ENCODE peak calls at places on chromosome 22, in four cellular contexts. One of them, this sample, is unnamed.

GRCh38 chr22:50731811-50732624 is 6.0 kb upstream of the ACR start:
- DNase-seq in K562: peak; percentile 70
- DNase-seq in HCT116: peak; percentile 15
- DNase-seq in SK-N-SH: peak; percentile 86
- DNase-seq in this sample: peak; percentile 28

GRCh38 chr22:41868556-41868955 is 35.7 kb downstream of the SREBF2 start:
- DNase-seq in K562: no peak
- DNase-seq in HCT116: no peak
- DNase-seq in SK-N-SH: no peak
- DNase-seq in this sample: no peak

GRCh38 chr22:41417622-41418390 is 28.8 kb downstream of the TOB2 start:
- DNase-seq in K562: no peak
- DNase-seq in HCT116: no peak
- DNase-seq in SK-N-SH: no peak
- DNase-seq in this sample: no peak

GRCh38 chr22:49948958-49949913 is 11.3 kb upstream of the PIM3 start:
- DNase-seq in K562: no peak
- DNase-seq in HCT116: no peak
- DNase-seq in SK-N-SH: no peak
- DNase-seq in this sample: peak; percentile 84

GRCh38 chr22:18058770-18059169 is 19.0 kb upstream of the PEX26 start:
- DNase-seq in K562: no peak
- DNase-seq in HCT116: no peak
- DNase-seq in SK-N-SH: no peak
- DNase-seq in this sample: no peak

GRCh38 chr22:49202226-49202625 is 625.4 kb downstream of the BRD1 start:
- DNase-seq in K562: no peak
- DNase-seq in HCT116: no peak
- DNase-seq in SK-N-SH: no peak
- DNase-seq in this sample: no peak

GRCh38 chr22:36838119-36839030 is 21.5 kb upstream of the PVALB start:
- DNase-seq in K562: no peak
- DNase-seq in HCT116: no peak
- DNase-seq in SK-N-SH: no peak
- DNase-seq in this sample: no peak

GRCh38 chr22:46064966-46065666 is 85.2 kb upstream of the PPARA start:
- DNase-seq in K562: no peak
- DNase-seq in HCT116: no peak
- DNase-seq in SK-N-SH: no peak
- DNase-seq in this sample: no peak

GRCh38 chr22:46879083-46879482 is 116.6 kb downstream of the TBC1D22A start:
- DNase-seq in K562: no peak
- DNase-seq in HCT116: no peak
- DNase-seq in SK-N-SH: no peak
- DNase-seq in this sample: no peak

GRCh38 chr22:40469181-40469580 is 98.8 kb downstream of the SGSM3 start:
- DNase-seq in K562: peak; percentile 77
- DNase-seq in HCT116: no peak
- DNase-seq in SK-N-SH: no peak
- DNase-seq in this sample: no peak

GRCh38 chr22:32020117-32020516 is 22.9 kb upstream of the SLC5A1 start:
- DNase-seq in K562: no peak
- DNase-seq in HCT116: peak; percentile 51
- DNase-seq in SK-N-SH: no peak
- DNase-seq in this sample: peak; percentile 5

GRCh38 chr22:18905540-18906409 is at the start of gene DGCR6:
- DNase-seq in K562: no peak
- DNase-seq in HCT116: no peak
- DNase-seq in SK-N-SH: no peak
- DNase-seq in this sample: no peak

GRCh38 chr22:36493690-36494110 is 12.3 kb upstream of the TXN2 start:
- DNase-seq in K562: no peak
- DNase-seq in HCT116: no peak
- DNase-seq in SK-N-SH: no peak
- DNase-seq in this sample: no peak

GRCh38 chr22:36461665-36462474 is 19.6 kb downstream of the TXN2 start:
- DNase-seq in K562: no peak
- DNase-seq in HCT116: no peak
- DNase-seq in SK-N-SH: no peak
- DNase-seq in this sample: peak; percentile 63

GRCh38 chr22:45529966-45530575 is 27.4 kb downstream of the FBLN1 start:
- DNase-seq in K562: no peak
- DNase-seq in HCT116: no peak
- DNase-seq in SK-N-SH: peak; percentile 74
- DNase-seq in this sample: no peak

GRCh38 chr22:31344369-31345330 is 1.5 kb downstream of the PATZ1 start:
- DNase-seq in K562: no peak
- DNase-seq in HCT116: no peak
- DNase-seq in SK-N-SH: peak; percentile 39
- DNase-seq in this sample: no peak

GRCh38 chr22:46866591-46866990 is 104.1 kb downstream of the TBC1D22A start:
- DNase-seq in K562: no peak
- DNase-seq in HCT116: no peak
- DNase-seq in SK-N-SH: no peak
- DNase-seq in this sample: no peak

GRCh38 chr22:36374603-36375024 is 13.2 kb downstream of the MYH9 start:
- DNase-seq in K562: no peak
- DNase-seq in HCT116: peak; percentile 80
- DNase-seq in SK-N-SH: no peak
- DNase-seq in this sample: no peak

GRCh38 chr22:31253949-31254348 is 38.3 kb downstream of the PIK3IP1 start:
- DNase-seq in K562: no peak
- DNase-seq in HCT116: no peak
- DNase-seq in SK-N-SH: no peak
- DNase-seq in this sample: peak; percentile 16

GRCh38 chr22:26239561-26239960 is 70.3 kb downstream of the SEZ6L start:
- DNase-seq in K562: peak; percentile 16
- DNase-seq in HCT116: no peak
- DNase-seq in SK-N-SH: no peak
- DNase-seq in this sample: no peak

GRCh38 chr22:26617251-26618199 is at the start of gene CRYBB1:
- DNase-seq in K562: peak; percentile 66
- DNase-seq in HCT116: no peak
- DNase-seq in SK-N-SH: peak; percentile 79
- DNase-seq in this sample: no peak

GRCh38 chr22:31139066-31139465 is 1.2 kb downstream of the PLA2G3 start:
- DNase-seq in K562: no peak
- DNase-seq in HCT116: no peak
- DNase-seq in SK-N-SH: peak; percentile 10
- DNase-seq in this sample: no peak

GRCh38 chr22:40512426-40513136 is 123.9 kb downstream of the MRTFA start:
- DNase-seq in K562: no peak
- DNase-seq in HCT116: no peak
- DNase-seq in SK-N-SH: no peak
- DNase-seq in this sample: peak; percentile 55

GRCh38 chr22:49976439-49977175 is 16.0 kb downstream of the PIM3 start:
- DNase-seq in K562: peak; percentile 46
- DNase-seq in HCT116: no peak
- DNase-seq in SK-N-SH: peak; percentile 28
- DNase-seq in this sample: no peak

GRCh38 chr22:32584650-32585049 is 110.0 kb downstream of the FBXO7 start:
- DNase-seq in K562: no peak
- DNase-seq in HCT116: no peak
- DNase-seq in SK-N-SH: no peak
- DNase-seq in this sample: no peak

DNA sequence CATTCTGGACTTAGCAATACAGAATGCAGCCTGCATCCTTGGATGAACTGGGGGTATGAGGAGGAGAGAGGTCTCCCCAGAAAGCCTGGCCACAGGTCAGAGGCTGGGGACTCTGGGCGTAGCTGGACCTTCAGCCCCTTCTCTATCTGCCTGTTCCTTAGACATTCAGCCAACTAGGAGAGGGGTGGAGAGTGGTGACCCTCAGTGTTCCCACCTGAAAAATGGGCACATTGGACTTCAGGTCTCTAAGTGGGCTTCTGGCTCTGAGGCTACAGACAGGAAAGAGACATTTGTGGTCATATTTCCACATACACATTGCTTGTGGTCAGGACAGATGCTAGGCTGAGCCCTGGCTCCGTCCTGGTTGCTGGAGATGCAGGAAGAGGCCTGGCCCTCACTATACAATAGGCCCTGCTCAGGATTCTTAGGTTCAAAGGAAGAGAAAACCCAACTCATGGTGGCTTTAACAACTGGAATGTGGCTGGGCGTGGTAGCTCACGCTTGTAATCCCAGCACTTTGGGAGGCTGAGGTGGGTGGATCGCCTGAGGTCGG is 30.1 kb upstream of the CBX7 start:
- DNase-seq in K562: no peak
- DNase-seq in HCT116: no peak
- DNase-seq in SK-N-SH: no peak
- DNase-seq in this sample: no peak
- TF ChIP-seq ELF1 in K562: no peak
- TF ChIP-seq ELF1 in HCT116: no peak
- TF ChIP-seq ELF1 in SK-N-SH: no peak
- TF ChIP-seq ELF1 in this sample: no peak

DNA sequence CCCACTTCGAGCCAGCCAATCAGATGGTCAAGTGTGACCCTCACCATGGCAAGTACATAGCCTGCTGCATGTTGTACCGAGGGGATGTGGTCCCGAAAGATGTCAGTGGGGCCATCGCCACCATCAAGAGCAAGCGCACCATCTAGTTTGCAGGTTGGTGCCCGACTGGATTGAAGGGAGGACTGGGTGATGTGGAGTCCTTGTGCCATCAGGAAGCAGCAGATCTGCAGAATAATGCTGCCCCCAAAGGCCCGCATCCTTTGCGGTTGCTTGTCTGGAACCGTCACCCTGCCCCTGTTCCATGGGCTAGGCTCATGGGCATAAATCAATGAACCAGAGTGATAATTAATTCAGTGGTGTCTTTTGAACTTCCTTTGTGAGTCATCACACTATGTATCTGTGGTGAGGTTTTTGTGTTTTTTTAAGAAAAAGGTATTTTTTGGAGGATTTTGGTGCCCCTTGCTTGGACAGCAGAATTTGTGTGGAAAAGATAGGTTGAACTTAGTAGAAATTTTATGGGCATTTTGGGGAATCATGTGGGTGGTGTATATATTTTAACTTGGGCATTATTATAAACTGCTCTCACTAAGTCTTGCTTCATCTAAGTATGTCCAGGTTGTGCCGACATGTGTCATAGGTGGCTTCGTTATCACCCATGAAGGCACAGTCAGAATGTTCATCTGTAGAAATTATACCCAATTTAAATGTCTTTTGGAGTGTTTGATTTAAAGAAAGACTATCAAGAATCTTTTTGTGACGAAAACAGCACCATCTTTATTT is 22.3 kb downstream of the LRRC74B start:
- DNase-seq in K562: no peak
- DNase-seq in HCT116: no peak
- DNase-seq in SK-N-SH: no peak
- DNase-seq in this sample: no peak
- TF ChIP-seq ELF1 in K562: no peak
- TF ChIP-seq ELF1 in HCT116: no peak
- TF ChIP-seq ELF1 in SK-N-SH: no peak
- TF ChIP-seq ELF1 in this sample: no peak

GRCh38 chr22:33841281-33842005 is 78.8 kb downstream of the LARGE1 start:
- DNase-seq in K562: no peak
- DNase-seq in HCT116: no peak
- DNase-seq in SK-N-SH: no peak
- DNase-seq in this sample: peak; percentile 20

GRCh38 chr22:33842006-33842354 is 78.3 kb downstream of the LARGE1 start:
- DNase-seq in K562: no peak
- DNase-seq in HCT116: no peak
- DNase-seq in SK-N-SH: no peak
- DNase-seq in this sample: no peak

GRCh38 chr22:33837806-33838205 is 82.5 kb downstream of the LARGE1 start:
- DNase-seq in K562: no peak
- DNase-seq in HCT116: no peak
- DNase-seq in SK-N-SH: peak; percentile 27
- DNase-seq in this sample: no peak

GRCh38 chr22:33835196-33835788 is 85.0 kb downstream of the LARGE1 start:
- DNase-seq in K562: no peak
- DNase-seq in HCT116: no peak
- DNase-seq in SK-N-SH: no peak
- DNase-seq in this sample: no peak

DNA sequence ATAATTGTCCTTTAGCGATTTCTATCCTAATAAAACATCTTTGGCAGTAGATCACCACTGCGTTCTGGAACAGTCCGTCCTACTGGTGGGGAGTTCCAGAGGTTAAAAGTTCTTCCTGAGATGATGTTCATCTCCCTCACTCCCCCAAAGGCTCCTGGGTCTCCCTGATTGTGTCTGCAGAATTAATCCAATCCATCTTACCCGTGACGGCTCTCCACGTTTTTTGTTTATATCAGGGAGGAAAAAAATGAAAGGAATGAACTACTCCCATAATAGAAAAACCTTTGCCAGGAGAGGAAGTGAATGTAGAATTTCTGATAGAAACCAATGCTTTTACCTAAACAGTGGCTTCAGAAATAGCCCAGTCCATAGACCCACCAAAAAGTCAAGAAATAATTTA is 81.6 kb downstream of the LARGE1 start:
- DNase-seq in K562: no peak
- DNase-seq in HCT116: no peak
- DNase-seq in SK-N-SH: no peak
- DNase-seq in this sample: no peak
- TF ChIP-seq ELF1 in K562: no peak
- TF ChIP-seq ELF1 in HCT116: no peak
- TF ChIP-seq ELF1 in SK-N-SH: no peak
- TF ChIP-seq ELF1 in this sample: no peak

GRCh38 chr22:42992092-42992491 is 22.9 kb downstream of the PACSIN2 start:
- DNase-seq in K562: no peak
- DNase-seq in HCT116: no peak
- DNase-seq in SK-N-SH: no peak
- DNase-seq in this sample: no peak

GRCh38 chr22:42993651-42994275 is 21.2 kb downstream of the PACSIN2 start:
- DNase-seq in K562: no peak
- DNase-seq in HCT116: no peak
- DNase-seq in SK-N-SH: no peak
- DNase-seq in this sample: peak; percentile 99

GRCh38 chr22:42991010-42991651 is 23.8 kb downstream of the PACSIN2 start:
- DNase-seq in K562: peak; percentile 19
- DNase-seq in HCT116: no peak
- DNase-seq in SK-N-SH: no peak
- DNase-seq in this sample: no peak

GRCh38 chr22:42992886-42993479 is 22.0 kb downstream of the PACSIN2 start:
- DNase-seq in K562: no peak
- DNase-seq in HCT116: no peak
- DNase-seq in SK-N-SH: no peak
- DNase-seq in this sample: no peak

DNA sequence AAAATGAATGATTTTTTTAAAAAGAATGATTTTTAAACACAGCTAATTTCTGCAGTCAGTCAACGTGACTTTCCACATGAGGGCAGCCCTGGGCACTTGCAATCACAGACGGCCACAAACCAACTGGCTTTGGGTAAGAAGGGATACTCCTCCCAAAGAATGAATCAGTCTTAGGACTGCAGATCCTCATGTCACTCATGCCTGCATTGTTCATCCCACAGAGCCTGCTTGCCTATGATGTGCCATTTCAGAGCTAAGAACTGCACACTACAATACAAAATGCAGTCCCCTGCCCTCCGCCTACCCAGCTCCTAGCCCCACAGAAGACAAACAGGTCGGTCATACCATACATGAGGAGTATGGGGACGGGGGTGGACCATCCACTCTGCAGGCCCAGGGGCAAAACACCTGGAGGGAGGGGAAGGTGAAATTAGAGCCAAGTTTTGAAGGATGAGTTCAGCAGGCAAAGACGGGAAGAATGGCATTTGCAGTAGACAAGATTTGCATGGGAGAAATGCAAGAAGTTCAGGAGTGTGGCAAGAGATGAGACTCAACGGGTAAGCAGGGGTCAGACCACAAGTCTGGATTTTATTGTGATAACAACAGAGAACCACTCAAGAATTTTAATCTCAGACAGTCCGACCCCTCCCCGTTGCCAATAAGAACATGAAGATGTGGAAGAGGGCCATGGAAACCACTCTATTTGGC is 24.7 kb downstream of the PACSIN2 start:
- DNase-seq in K562: no peak
- DNase-seq in HCT116: no peak
- DNase-seq in SK-N-SH: no peak
- DNase-seq in this sample: peak; percentile 45
- TF ChIP-seq ELF1 in K562: no peak
- TF ChIP-seq ELF1 in HCT116: no peak
- TF ChIP-seq ELF1 in SK-N-SH: no peak
- TF ChIP-seq ELF1 in this sample: no peak